ENCODE peak calls at places on chromosomes 6 and 20, in five cellular contexts. Q is HL-60, O is heart right ventricle, H is heart left ventricle, R is BJ. V is an unnamed sample.

GRCh38 chr6:98054453-98054852 is 771.4 kb upstream of the MMS22L start:
- DNase-seq in O (no peak), H (no peak), R (no peak), Q (no peak), V (no peak)

GRCh38 chr20:54208492-54209044 is 681 bp downstream of the PFDN4 start:
- DNase-seq in Q (peak), R (no peak), H (no peak), O (peak), V (peak)

GRCh38 chr6:152091201-152091600 is 283.7 kb downstream of the ESR1 start:
- DNase-seq in O (no peak), Q (no peak), R (no peak), H (no peak), V (no peak)

GRCh38 chr6:143773503-143773902 is 69.6 kb upstream of the LTV1 start:
- DNase-seq in H (no peak), R (no peak), Q (no peak), O (no peak), V (no peak)

GRCh38 chr6:55131616-55132015 is 42.7 kb upstream of the HCRTR2 start:
- DNase-seq in H (no peak), Q (no peak), R (no peak), O (no peak), V (no peak)

GRCh38 chr20:31517373-31517772 is 3.1 kb downstream of the HM13 start:
- DNase-seq in R (no peak), Q (peak), H (no peak), O (peak), V (peak)

GRCh38 chr6:31383149-31383548 is 20.2 kb upstream of the MICA start:
- DNase-seq in O (no peak), H (no peak), R (no peak), Q (no peak), V (peak)

GRCh38 chr6:51098801-51099200 is 280.1 kb downstream of the TFAP2B start:
- DNase-seq in O (no peak), H (no peak), R (no peak), Q (no peak), V (peak)

GRCh38 chr6:5058254-5058653 is 26.9 kb upstream of the PPP1R3G start:
- DNase-seq in R (no peak), Q (no peak), O (no peak), H (no peak), V (no peak)

GRCh38 chr6:45946352-45946751 is 69.3 kb downstream of the CLIC5 start:
- DNase-seq in H (peak), R (peak), O (peak), Q (no peak), V (no peak)

GRCh38 chr20:8018928-8019177 is 708 bp downstream of the TMX4 start:
- DNase-seq in Q (no peak), R (no peak), H (no peak), O (no peak), V (peak)

GRCh38 chr6:4085329-4085695 is 6.4 kb upstream of the FAM217A start:
- DNase-seq in Q (no peak), R (no peak), O (no peak), H (no peak), V (no peak)

GRCh38 chr6:3392930-3393575 is 63.8 kb downstream of the SLC22A23 start:
- DNase-seq in R (no peak), H (no peak), O (no peak), Q (no peak), V (no peak)

GRCh38 chr6:148520109-148520841 is 177.6 kb downstream of the SASH1 start:
- DNase-seq in H (no peak), O (no peak), Q (no peak), R (no peak), V (no peak)

GRCh38 chr6:122947355-122947754 is 48.7 kb upstream of the CLVS2 start:
- DNase-seq in R (no peak), Q (no peak), H (no peak), O (no peak), V (peak)

GRCh38 chr20:59955131-59955796 is 3.0 kb upstream of the CDH26 start:
- DNase-seq in O (no peak), Q (peak), R (no peak), H (no peak), V (no peak)

GRCh38 chr6:128025478-128025877 is 124.6 kb upstream of the THEMIS start:
- DNase-seq in H (no peak), Q (no peak), R (no peak), O (no peak), V (no peak)

GRCh38 chr6:29553268-29554057 is 6.1 kb downstream of the UBD start:
- DNase-seq in Q (peak), O (peak), R (no peak), H (peak), V (no peak)
- TF ChIP-seq CTCF in Q (no peak), O (peak), R (peak), H (no peak), V (no peak)

GRCh38 chr6:129432738-129433137 is 277.2 kb downstream of the ARHGAP18 start:
- DNase-seq in H (no peak), O (no peak), R (no peak), Q (no peak), V (peak)
- TF ChIP-seq CTCF in H (no peak), O (no peak), R (peak), Q (no peak), V (no peak)

GRCh38 chr6:137341721-137342195 is 122.6 kb upstream of the IFNGR1 start:
- DNase-seq in Q (peak), O (peak), H (peak), R (no peak), V (peak)
- TF ChIP-seq CTCF in Q (peak), O (peak), H (no peak), R (no peak), V (no peak)

GRCh38 chr6:156852147-156852857 is 75.1 kb downstream of the ARID1B start:
- DNase-seq in O (no peak), R (no peak), H (no peak), Q (no peak), V (no peak)
- TF ChIP-seq CTCF in O (no peak), R (no peak), H (no peak), Q (no peak), V (no peak)

DNA sequence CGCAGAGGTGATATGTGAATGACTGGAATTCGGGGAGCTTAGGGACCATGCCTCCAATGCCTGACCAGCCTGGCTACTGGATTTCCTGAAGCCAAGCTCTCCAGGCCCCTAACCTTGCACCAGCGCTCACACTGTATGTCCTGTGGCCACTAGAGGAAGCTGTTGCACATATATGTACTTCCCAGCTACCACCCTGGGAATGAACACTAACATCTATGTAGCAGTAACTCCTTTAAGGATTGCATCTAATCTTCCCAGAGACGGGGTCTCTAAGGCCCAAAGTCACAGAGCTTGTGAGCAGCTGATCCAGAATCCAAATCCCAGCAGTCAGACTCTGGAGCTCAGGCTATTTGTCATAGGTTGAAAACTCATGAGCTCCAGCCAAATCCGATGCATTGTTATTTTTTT is 20.4 kb upstream of the BPIFB1 start:
- DNase-seq in Q (peak), R (peak), H (no peak), O (peak), V (peak)
- TF ChIP-seq CTCF in Q (peak), R (peak), H (peak), O (peak), V (peak)

GRCh38 chr20:2397595-2398145 is 17.0 kb downstream of the TGM6 start:
- DNase-seq in H (no peak), R (no peak), O (no peak), Q (no peak), V (no peak)
- TF ChIP-seq CTCF in H (no peak), R (no peak), O (no peak), Q (no peak), V (no peak)

DNA sequence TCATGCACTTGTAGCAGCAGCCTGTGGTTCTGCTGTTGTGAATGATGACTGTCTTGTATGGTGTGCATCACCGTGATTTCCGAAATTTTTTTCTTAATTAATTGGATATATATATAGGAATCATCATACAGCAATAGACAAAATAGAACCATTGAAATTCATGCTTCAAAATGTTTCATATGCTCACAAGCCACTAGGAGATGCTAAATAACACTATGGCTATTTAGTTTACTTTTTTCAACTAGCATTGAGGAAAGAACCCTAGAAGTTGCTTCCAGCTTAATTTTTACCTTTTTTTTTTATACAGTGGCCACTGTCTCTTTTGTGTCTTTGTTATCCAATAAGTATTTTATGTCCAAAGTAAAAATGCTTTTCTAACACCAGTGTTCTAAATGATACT is 485.4 kb downstream of the CDKAL1 start:
- DNase-seq in R (no peak), H (no peak), O (no peak), Q (no peak), V (no peak)
- TF ChIP-seq CTCF in R (peak), H (no peak), O (no peak), Q (no peak), V (peak)

GRCh38 chr6:146543211-146543939 is at the start of gene RAB32:
- DNase-seq in H (peak), R (peak), O (peak), Q (peak), V (peak)
- TF ChIP-seq CTCF in H (peak), R (peak), O (peak), Q (no peak), V (peak)

GRCh38 chr20:37075932-37076685 is 19.7 kb downstream of the RBL1 start:
- DNase-seq in H (no peak), R (no peak), O (no peak), Q (no peak), V (no peak)

GRCh38 chr20:37077009-37077408 is 18.8 kb downstream of the RBL1 start:
- DNase-seq in Q (no peak), O (no peak), R (no peak), H (no peak), V (no peak)

DNA sequence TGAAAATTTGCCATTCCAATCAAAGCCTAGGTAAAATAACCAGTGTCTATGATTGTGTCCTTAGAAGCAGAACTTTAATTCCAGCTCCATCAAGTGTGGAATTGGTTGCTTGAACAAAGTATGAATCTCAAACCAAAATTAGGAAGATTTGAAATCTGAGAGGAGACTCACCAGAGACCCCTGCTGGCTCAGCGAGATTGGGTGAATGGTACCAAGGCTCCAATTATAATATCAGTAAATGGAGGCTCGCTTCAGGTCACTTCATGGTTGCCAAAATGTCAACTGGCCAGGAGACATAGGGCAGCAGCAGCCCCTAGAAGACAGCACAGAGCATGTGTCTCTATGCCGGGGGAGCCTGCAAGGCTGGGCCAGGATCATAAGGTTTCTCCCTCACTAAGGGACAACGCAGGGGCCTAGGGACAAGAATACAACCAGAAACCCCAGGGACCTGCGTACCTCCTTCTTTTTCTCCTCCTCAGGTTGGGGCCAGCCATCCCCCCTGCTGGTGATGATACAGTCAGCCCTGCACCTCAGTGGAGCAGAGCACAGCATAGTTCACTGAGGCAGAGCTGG is 14.0 kb downstream of the RBL1 start:
- DNase-seq in H (no peak), R (no peak), O (no peak), Q (no peak), V (no peak)
- TF ChIP-seq CTCF in H (peak), R (peak), O (peak), Q (peak), V (peak)